ENCODE peak calls at places on chromosome 18, in eight cellular contexts. I is choroid plexus epithelial cell, N is GM06990, T is Peyer's patch, A is right cardiac atrium, E is lung, G is bronchial epithelial cell, H is dorsolateral prefrontal cortex. X is an unnamed sample.

GRCh38 chr18:48913723-48914122 is 37.0 kb downstream of the SMAD7 start:
- DNase-seq in I (no peak), N (no peak), T (peak), A (no peak), E (no peak), G (no peak), H (no peak), X (no peak)

GRCh38 chr18:50268022-50268747 is 1.9 kb upstream of the CFAP53 start:
- DNase-seq in I (peak), N (peak), T (peak), A (peak), E (peak), G (peak), H (peak), X (peak)

GRCh38 chr18:9711361-9712129 is 3.4 kb downstream of the RAB31 start:
- DNase-seq in I (no peak), N (peak), T (peak), A (no peak), E (no peak), G (no peak), H (no peak), X (no peak)

GRCh38 chr18:21928925-21929324 is 188.3 kb downstream of the MIB1 start:
- DNase-seq in I (no peak), N (no peak), T (no peak), A (no peak), E (no peak), G (no peak), H (no peak), X (no peak)

GRCh38 chr18:13026583-13027270 is 35.6 kb downstream of the CEP192 start:
- DNase-seq in I (peak), N (no peak), T (no peak), A (no peak), E (no peak), G (no peak), H (no peak), X (no peak)

GRCh38 chr18:45081579-45082181 is 401.0 kb downstream of the SETBP1 start:
- DNase-seq in I (peak), N (no peak), T (no peak), A (no peak), E (no peak), G (peak), H (no peak), X (no peak)

GRCh38 chr18:79848294-79848578 is 50.5 kb downstream of the KCNG2 start:
- DNase-seq in I (no peak), N (no peak), T (no peak), A (no peak), E (no peak), G (no peak), H (no peak), X (no peak)

GRCh38 chr18:39057423-39058057 is 1491.9 kb upstream of the CELF4 start:
- DNase-seq in I (peak), N (no peak), T (no peak), A (no peak), E (no peak), G (peak), H (no peak), X (no peak)

GRCh38 chr18:25974630-25975077 is 115.8 kb downstream of the SS18 start:
- DNase-seq in I (peak), N (no peak), T (no peak), A (no peak), E (no peak), G (no peak), H (no peak), X (no peak)

GRCh38 chr18:58202406-58202730 is 158.3 kb downstream of the NEDD4L start:
- DNase-seq in I (no peak), N (no peak), T (no peak), A (no peak), E (no peak), G (peak), H (peak), X (no peak)

GRCh38 chr18:10170375-10170774 is 256.6 kb downstream of the VAPA start:
- DNase-seq in I (no peak), N (no peak), T (no peak), A (no peak), E (no peak), G (peak), H (no peak), X (no peak)

GRCh38 chr18:35948080-35948479 is 24.4 kb upstream of the RMP24 start:
- DNase-seq in I (no peak), N (no peak), T (no peak), A (no peak), E (no peak), G (no peak), H (no peak), X (no peak)

GRCh38 chr18:75250471-75250821 is 39.8 kb downstream of the TSHZ1 start:
- DNase-seq in I (no peak), N (no peak), T (no peak), A (no peak), E (no peak), G (no peak), H (no peak), X (no peak)

GRCh38 chr18:33210575-33211189 is 229.8 kb downstream of the CCDC178 start:
- DNase-seq in I (peak), N (no peak), T (no peak), A (no peak), E (no peak), G (peak), H (no peak), X (no peak)

GRCh38 chr18:59056706-59057492 is 82.8 kb upstream of the SEC11C start:
- DNase-seq in I (peak), N (peak), T (peak), A (peak), E (peak), G (peak), H (peak), X (no peak)

GRCh38 chr18:685438-685837 is 27.0 kb downstream of the ENOSF1 start:
- DNase-seq in I (no peak), N (no peak), T (no peak), A (no peak), E (no peak), G (peak), H (no peak), X (no peak)

GRCh38 chr18:74478316-74478715 is 17.8 kb upstream of the CNDP2 start:
- DNase-seq in I (no peak), N (no peak), T (no peak), A (no peak), E (no peak), G (no peak), H (no peak), X (no peak)

GRCh38 chr18:79826966-79827365 is 29.2 kb downstream of the KCNG2 start:
- DNase-seq in I (no peak), N (no peak), T (peak), A (no peak), E (peak), G (no peak), H (no peak), X (no peak)

GRCh38 chr18:44954256-44954655 is 273.6 kb downstream of the SETBP1 start:
- DNase-seq in I (no peak), N (no peak), T (no peak), A (no peak), E (no peak), G (no peak), H (no peak), X (no peak)

GRCh38 chr18:37564796-37565137 is 831 bp downstream of the CELF4 start:
- DNase-seq in I (peak), N (no peak), T (no peak), A (peak), E (peak), G (peak), H (no peak), X (no peak)

GRCh38 chr18:76354348-76354747 is 140.7 kb downstream of the ZNF516 start:
- DNase-seq in I (peak), N (no peak), T (no peak), A (no peak), E (no peak), G (peak), H (no peak), X (no peak)

GRCh38 chr18:10406172-10406663 is 48.2 kb upstream of the APCDD1 start:
- DNase-seq in I (no peak), N (no peak), T (no peak), A (no peak), E (peak), G (no peak), H (no peak), X (no peak)

GRCh38 chr18:3495691-3496090 is 45.7 kb downstream of the TGIF1 start:
- DNase-seq in I (no peak), N (no peak), T (no peak), A (no peak), E (no peak), G (no peak), H (no peak), X (no peak)

GRCh38 chr18:3498705-3499451 is 48.9 kb downstream of the TGIF1 start:
- DNase-seq in I (peak), N (no peak), T (peak), A (peak), E (no peak), G (no peak), H (peak), X (no peak)

GRCh38 chr18:3500016-3500415 is 50.0 kb downstream of the TGIF1 start:
- DNase-seq in I (no peak), N (no peak), T (no peak), A (no peak), E (no peak), G (no peak), H (no peak), X (no peak)

GRCh38 chr18:3502650-3503049 is 52.7 kb downstream of the TGIF1 start:
- DNase-seq in I (no peak), N (no peak), T (no peak), A (no peak), E (no peak), G (no peak), H (no peak), X (no peak)

GRCh38 chr18:3499498-3499897 is 49.5 kb downstream of the TGIF1 start:
- DNase-seq in I (peak), N (no peak), T (no peak), A (no peak), E (no peak), G (no peak), H (no peak), X (no peak)
- H3K4me3 ChIP-seq in I (peak), N (no peak), T (peak), A (peak), E (no peak), G (peak), H (peak), X (no peak)

DNA sequence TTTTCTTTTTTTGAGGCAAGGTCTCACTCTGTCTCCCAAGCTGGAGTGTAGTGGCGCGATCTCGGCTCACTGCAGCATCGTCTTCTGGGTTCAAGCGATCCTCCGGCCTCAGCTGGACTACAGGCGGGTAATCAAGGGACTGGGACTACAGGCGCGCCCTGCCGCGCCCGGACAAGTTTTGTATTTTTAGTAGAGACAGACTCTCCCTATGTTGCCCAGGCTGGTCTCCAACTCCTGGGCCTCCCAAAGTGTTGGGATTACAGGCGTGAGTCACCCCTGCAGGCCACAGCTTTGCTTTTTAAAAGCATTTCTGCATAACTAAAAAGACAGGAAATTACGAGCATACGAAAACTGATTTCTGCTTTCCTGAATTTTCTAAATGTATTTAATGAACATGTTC is 891 bp upstream of the OSBPL1A start:
- DNase-seq in I (peak), N (no peak), T (no peak), A (no peak), E (no peak), G (peak), H (no peak), X (no peak)
- H3K4me3 ChIP-seq in I (peak), N (no peak), T (no peak), A (no peak), E (no peak), G (peak), H (peak), X (no peak)

GRCh38 chr18:62738638-62739037 is 23.3 kb downstream of the PHLPP1 start:
- DNase-seq in I (no peak), N (no peak), T (no peak), A (no peak), E (no peak), G (no peak), H (no peak), X (no peak)

GRCh38 chr18:62739911-62740310 is 24.6 kb downstream of the PHLPP1 start:
- DNase-seq in I (no peak), N (no peak), T (no peak), A (no peak), E (no peak), G (no peak), H (no peak), X (no peak)

GRCh38 chr18:62741584-62741983 is 26.2 kb downstream of the PHLPP1 start:
- DNase-seq in I (no peak), N (no peak), T (no peak), A (no peak), E (no peak), G (no peak), H (no peak), X (no peak)

GRCh38 chr18:62744076-62744705 is 28.9 kb downstream of the PHLPP1 start:
- DNase-seq in I (peak), N (no peak), T (no peak), A (no peak), E (no peak), G (no peak), H (no peak), X (no peak)

DNA sequence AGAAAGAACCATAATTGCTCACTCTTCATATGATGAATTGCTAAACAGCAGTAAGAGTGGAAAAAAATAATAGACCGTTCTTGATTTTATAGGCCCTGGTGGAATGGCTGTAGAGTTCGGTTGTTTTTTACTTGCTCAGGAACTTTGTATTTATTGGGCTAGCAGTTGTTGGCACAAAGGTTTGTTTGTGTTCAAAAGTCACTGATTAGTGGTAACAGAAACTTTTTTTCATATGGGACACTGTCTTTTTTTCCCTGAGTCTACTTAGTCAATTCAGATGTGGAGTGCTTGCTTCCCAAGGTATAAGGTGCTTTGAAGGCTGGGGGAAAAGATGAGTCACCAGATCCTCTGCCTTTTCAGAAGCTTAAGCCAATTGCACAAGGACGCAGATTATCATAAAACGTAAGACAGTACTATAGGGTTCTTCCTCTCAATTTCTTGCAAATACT is 25.8 kb downstream of the PHLPP1 start:
- DNase-seq in I (peak), N (no peak), T (peak), A (no peak), E (no peak), G (peak), H (no peak), X (no peak)
- H3K4me3 ChIP-seq in I (no peak), N (no peak), T (peak), A (no peak), E (no peak), G (no peak), H (no peak), X (no peak)

GRCh38 chr18:55317832-55318231 is 270.2 kb downstream of the TCF4 start:
- DNase-seq in I (peak), N (no peak), T (no peak), A (no peak), E (no peak), G (no peak), H (no peak), X (no peak)
- H3K4me3 ChIP-seq in I (peak), N (peak), T (no peak), A (peak), E (no peak), G (no peak), H (peak), X (no peak)

X was measured in CD8-positive, alpha-beta memory T cell.